ENCODE peak calls at places on chromosomes 2 and 18, in six cellular contexts. One of them, this sample, is unnamed. For H3K4me1, the result is how much of the 10 kb centered on the place peaks cover.

GRCh38 chr2:85797959-85798358 is 44.2 kb downstream of the ATOH8 start:
- DNase-seq in H1: no peak
- DNase-seq in mesenchymal stem cell: peak
- DNase-seq in H9: no peak
- DNase-seq in mesendoderm: peak
- DNase-seq in IMR-90: peak
- DNase-seq in this sample: no peak

GRCh38 chr2:85819811-85820510 is 66.2 kb downstream of the ATOH8 start:
- DNase-seq in IMR-90: no peak
- DNase-seq in mesendoderm: no peak
- DNase-seq in mesenchymal stem cell: no peak
- DNase-seq in H9: no peak
- DNase-seq in H1: no peak
- DNase-seq in this sample: no peak

GRCh38 chr2:179983250-179983932 is 23.7 kb downstream of the CWC22 start:
- DNase-seq in H1: no peak
- DNase-seq in H9: no peak
- DNase-seq in mesendoderm: no peak
- DNase-seq in mesenchymal stem cell: no peak
- DNase-seq in IMR-90: no peak
- DNase-seq in this sample: no peak

GRCh38 chr2:241857572-241858121 is 1.0 kb downstream of the PDCD1 start:
- DNase-seq in mesendoderm: no peak
- DNase-seq in H1: no peak
- DNase-seq in IMR-90: no peak
- DNase-seq in H9: no peak
- DNase-seq in mesenchymal stem cell: no peak
- DNase-seq in this sample: no peak

GRCh38 chr2:143545643-143546275 is 416.5 kb downstream of the ARHGAP15 start:
- DNase-seq in IMR-90: peak
- DNase-seq in mesendoderm: no peak
- DNase-seq in mesenchymal stem cell: no peak
- DNase-seq in H9: no peak
- DNase-seq in H1: no peak
- DNase-seq in this sample: no peak

GRCh38 chr2:64017811-64018714 is 1.2 kb downstream of the VPS54 start:
- DNase-seq in H1: no peak
- DNase-seq in mesenchymal stem cell: peak
- DNase-seq in H9: no peak
- DNase-seq in mesendoderm: peak
- DNase-seq in IMR-90: peak
- DNase-seq in this sample: no peak

GRCh38 chr18:9835112-9835755 is 50.5 kb upstream of the TXNDC2 start:
- DNase-seq in mesendoderm: peak
- DNase-seq in mesenchymal stem cell: no peak
- DNase-seq in H1: no peak
- DNase-seq in H9: peak
- DNase-seq in IMR-90: no peak
- DNase-seq in this sample: no peak

GRCh38 chr2:240594511-240595380 is 8.2 kb downstream of the CAPN10 start:
- DNase-seq in IMR-90: no peak
- DNase-seq in mesenchymal stem cell: no peak
- DNase-seq in mesendoderm: no peak
- DNase-seq in H1: no peak
- DNase-seq in H9: no peak
- DNase-seq in this sample: no peak

GRCh38 chr2:235116885-235117492 is 165.2 kb downstream of the SH3BP4 start:
- DNase-seq in IMR-90: peak
- DNase-seq in mesenchymal stem cell: peak
- DNase-seq in H9: no peak
- DNase-seq in mesendoderm: peak
- DNase-seq in H1: no peak
- DNase-seq in this sample: peak

GRCh38 chr2:38835015-38835601 is 40.6 kb downstream of the DHX57 start:
- DNase-seq in H1: no peak
- DNase-seq in mesenchymal stem cell: peak
- DNase-seq in mesendoderm: peak
- DNase-seq in IMR-90: peak
- DNase-seq in H9: no peak
- DNase-seq in this sample: peak

GRCh38 chr2:117786520-117786919 is 28.0 kb upstream of the DDX18 start:
- DNase-seq in mesendoderm: no peak
- DNase-seq in H1: no peak
- DNase-seq in H9: no peak
- DNase-seq in IMR-90: no peak
- DNase-seq in mesenchymal stem cell: no peak
- DNase-seq in this sample: no peak

GRCh38 chr2:171952748-171953147 is 30.5 kb downstream of the HAT1 start:
- DNase-seq in mesenchymal stem cell: no peak
- DNase-seq in H1: no peak
- DNase-seq in mesendoderm: no peak
- DNase-seq in IMR-90: no peak
- DNase-seq in H9: no peak
- DNase-seq in this sample: no peak

GRCh38 chr2:133711226-133711625 is 143.0 kb upstream of the NCKAP5 start:
- DNase-seq in mesenchymal stem cell: no peak
- DNase-seq in H9: no peak
- DNase-seq in mesendoderm: no peak
- DNase-seq in H1: no peak
- DNase-seq in IMR-90: no peak
- DNase-seq in this sample: peak

GRCh38 chr18:31102020-31102684 is at the start of gene DSC2:
- DNase-seq in mesenchymal stem cell: peak
- DNase-seq in IMR-90: no peak
- DNase-seq in mesendoderm: peak
- DNase-seq in H1: peak
- DNase-seq in H9: peak
- DNase-seq in this sample: peak

GRCh38 chr2:181311841-181312240 is 145.3 kb upstream of the ITGA4 start:
- DNase-seq in IMR-90: no peak
- DNase-seq in mesendoderm: no peak
- DNase-seq in H9: no peak
- DNase-seq in H1: no peak
- DNase-seq in mesenchymal stem cell: no peak
- DNase-seq in this sample: no peak

GRCh38 chr2:50995610-50996009 is 36.3 kb downstream of the NRXN1 start:
- DNase-seq in H9: no peak
- DNase-seq in mesenchymal stem cell: peak
- DNase-seq in IMR-90: peak
- DNase-seq in H1: no peak
- DNase-seq in mesendoderm: no peak
- DNase-seq in this sample: no peak

GRCh38 chr2:60000681-60001080 is 552.8 kb downstream of the BCL11A start:
- DNase-seq in mesenchymal stem cell: no peak
- DNase-seq in H1: no peak
- DNase-seq in mesendoderm: no peak
- DNase-seq in IMR-90: no peak
- DNase-seq in H9: no peak
- DNase-seq in this sample: no peak

GRCh38 chr18:8374652-8375051 is 234.6 kb upstream of the RAB12 start:
- DNase-seq in H9: no peak
- DNase-seq in mesenchymal stem cell: no peak
- DNase-seq in IMR-90: no peak
- DNase-seq in mesendoderm: no peak
- DNase-seq in H1: no peak
- DNase-seq in this sample: no peak

GRCh38 chr18:3654442-3655253 is 204.7 kb downstream of the TGIF1 start:
- DNase-seq in mesenchymal stem cell: no peak
- DNase-seq in H1: no peak
- DNase-seq in mesendoderm: no peak
- DNase-seq in H9: no peak
- DNase-seq in IMR-90: no peak
- DNase-seq in this sample: no peak

GRCh38 chr18:32157580-32157979 is 32.3 kb upstream of the MEP1B start:
- DNase-seq in IMR-90: no peak
- DNase-seq in mesenchymal stem cell: no peak
- DNase-seq in H9: no peak
- DNase-seq in H1: no peak
- DNase-seq in mesendoderm: no peak
- DNase-seq in this sample: no peak

GRCh38 chr2:190600293-190601103 is 48.4 kb upstream of the NAB1 start:
- DNase-seq in mesendoderm: no peak
- DNase-seq in H9: no peak
- DNase-seq in IMR-90: no peak
- DNase-seq in H1: no peak
- DNase-seq in mesenchymal stem cell: no peak
- DNase-seq in this sample: no peak

GRCh38 chr18:10579079-10579867 is 53.4 kb downstream of the NAPG start:
- DNase-seq in H1: no peak
- DNase-seq in mesenchymal stem cell: peak
- DNase-seq in H9: no peak
- DNase-seq in mesendoderm: no peak
- DNase-seq in IMR-90: peak
- DNase-seq in this sample: no peak

GRCh38 chr18:47724186-47724975 is 206.1 kb downstream of the SMAD2 start:
- DNase-seq in mesenchymal stem cell: no peak
- DNase-seq in mesendoderm: peak
- DNase-seq in H9: no peak
- DNase-seq in IMR-90: no peak
- DNase-seq in H1: no peak
- DNase-seq in this sample: no peak

GRCh38 chr2:190214434-190215194 is 105.0 kb downstream of the HIBCH start:
- DNase-seq in IMR-90: no peak
- DNase-seq in H1: no peak
- DNase-seq in mesenchymal stem cell: no peak
- DNase-seq in H9: no peak
- DNase-seq in mesendoderm: no peak
- DNase-seq in this sample: no peak

GRCh38 chr2:12717191-12717987 is 653 bp downstream of the TRIB2 start:
- DNase-seq in mesenchymal stem cell: peak
- DNase-seq in IMR-90: peak
- DNase-seq in H1: peak
- DNase-seq in mesendoderm: peak
- DNase-seq in H9: peak
- DNase-seq in this sample: peak

DNA sequence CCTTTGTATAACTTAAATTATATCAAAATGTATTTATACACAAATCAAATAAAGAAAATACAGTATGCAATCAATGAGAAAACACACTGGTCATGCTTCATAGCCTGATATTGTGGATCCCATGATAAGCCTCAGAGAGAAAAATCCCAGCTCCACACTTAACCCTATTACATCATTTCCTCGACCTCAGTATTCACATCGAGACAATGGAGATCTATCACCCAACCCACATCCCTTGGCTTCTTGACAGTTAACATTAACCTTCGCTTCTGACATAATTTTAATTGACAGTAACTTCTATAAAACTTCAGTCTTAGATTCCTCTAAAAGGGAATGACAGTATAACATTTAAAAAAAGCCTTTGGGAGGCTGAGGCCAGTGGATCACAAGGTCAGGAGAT is 11.6 kb downstream of the TMX3 start:
- DNase-seq in mesenchymal stem cell: no peak
- DNase-seq in IMR-90: no peak
- DNase-seq in H1: no peak
- DNase-seq in H9: no peak
- DNase-seq in mesendoderm: peak
- DNase-seq in this sample: no peak
- H3K23ac ChIP-seq in mesenchymal stem cell: no peak
- H3K23ac ChIP-seq in IMR-90: no peak
- H3K23ac ChIP-seq in H1: no peak
- H3K23ac ChIP-seq in H9: no peak
- H3K23ac ChIP-seq in mesendoderm: no peak
- H3K23ac ChIP-seq in this sample: no peak

GRCh38 chr2:160928854-160929301 is 231.3 kb upstream of the TANK start:
- DNase-seq in IMR-90: peak
- DNase-seq in mesenchymal stem cell: no peak
- DNase-seq in mesendoderm: no peak
- DNase-seq in H1: no peak
- DNase-seq in H9: no peak
- DNase-seq in this sample: no peak

GRCh38 chr2:160934991-160935390 is 225.2 kb upstream of the TANK start:
- DNase-seq in mesenchymal stem cell: no peak
- DNase-seq in IMR-90: no peak
- DNase-seq in H1: no peak
- DNase-seq in H9: no peak
- DNase-seq in mesendoderm: peak
- DNase-seq in this sample: no peak

GRCh38 chr2:160936407-160936806 is 223.8 kb upstream of the TANK start:
- DNase-seq in H9: no peak
- DNase-seq in IMR-90: no peak
- DNase-seq in H1: no peak
- DNase-seq in mesendoderm: no peak
- DNase-seq in mesenchymal stem cell: no peak
- DNase-seq in this sample: no peak

GRCh38 chr2:160934263-160934662 is 226.0 kb upstream of the TANK start:
- DNase-seq in IMR-90: peak
- DNase-seq in H1: no peak
- DNase-seq in mesenchymal stem cell: no peak
- DNase-seq in mesendoderm: no peak
- DNase-seq in H9: no peak
- DNase-seq in this sample: no peak

GRCh38 chr2:160932960-160933359 is 227.3 kb upstream of the TANK start:
- DNase-seq in mesenchymal stem cell: peak
- DNase-seq in H9: no peak
- DNase-seq in mesendoderm: peak
- DNase-seq in IMR-90: peak
- DNase-seq in H1: no peak
- DNase-seq in this sample: no peak
- H3K4me1 ChIP-seq in mesenchymal stem cell: under half
- H3K4me1 ChIP-seq in H9: under half
- H3K4me1 ChIP-seq in mesendoderm: under half
- H3K4me1 ChIP-seq in IMR-90: under half
- H3K4me1 ChIP-seq in H1: under half
- H3K4me1 ChIP-seq in this sample: under half

GRCh38 chr18:21242141-21243040 is at the start of gene GREB1L:
- DNase-seq in H9: peak
- DNase-seq in mesenchymal stem cell: peak
- DNase-seq in H1: peak
- DNase-seq in IMR-90: no peak
- DNase-seq in mesendoderm: peak
- DNase-seq in this sample: peak
- H3K23ac ChIP-seq in H9: no peak
- H3K23ac ChIP-seq in mesenchymal stem cell: peak
- H3K23ac ChIP-seq in H1: no peak
- H3K23ac ChIP-seq in IMR-90: no peak
- H3K23ac ChIP-seq in mesendoderm: no peak
- H3K23ac ChIP-seq in this sample: peak

DNA sequence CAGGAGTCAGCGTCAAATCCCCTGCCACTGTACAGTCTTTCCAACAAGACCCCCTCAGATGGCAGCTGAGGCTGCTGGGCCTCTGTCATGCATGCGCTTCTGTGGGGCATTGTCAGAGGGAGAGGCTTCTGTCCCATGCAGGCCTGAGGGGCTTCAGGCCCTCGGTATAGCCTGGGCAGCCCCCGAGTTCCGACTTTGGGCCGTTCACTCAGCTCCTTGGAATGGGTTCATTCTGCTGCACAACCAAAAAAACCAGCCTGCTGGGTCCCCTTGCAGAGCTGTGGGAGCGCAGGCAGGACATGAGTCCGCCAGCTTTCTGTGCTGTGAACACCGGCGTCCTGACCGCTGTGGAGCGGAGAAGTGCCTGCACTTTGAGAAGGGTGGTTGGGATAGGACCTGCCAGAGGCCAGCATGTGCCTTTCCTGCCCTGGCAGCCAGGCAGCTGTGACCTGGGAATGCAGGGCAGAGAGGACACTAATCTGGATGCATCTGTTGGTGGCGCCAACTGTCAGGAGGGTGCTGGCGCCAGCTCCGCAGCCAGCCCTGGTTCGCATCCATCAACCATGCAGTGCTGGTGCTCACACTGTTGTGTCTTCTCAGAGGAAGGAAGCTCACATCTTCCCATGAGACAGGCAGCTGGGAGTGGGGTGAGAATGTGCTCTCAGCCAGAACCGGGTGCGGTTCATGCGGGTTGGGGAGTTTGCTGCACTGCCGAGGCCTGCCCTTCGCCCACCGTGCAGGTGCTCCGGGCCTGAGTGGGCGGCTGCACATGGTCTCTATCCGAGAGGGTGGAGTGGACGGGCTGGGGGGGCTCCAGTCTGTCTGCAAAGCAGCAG is 14.3 kb downstream of the ARHGEF4 start:
- DNase-seq in H9: no peak
- DNase-seq in mesendoderm: no peak
- DNase-seq in IMR-90: no peak
- DNase-seq in mesenchymal stem cell: no peak
- DNase-seq in H1: no peak
- DNase-seq in this sample: no peak
- H3K4me1 ChIP-seq in H9: under half
- H3K4me1 ChIP-seq in mesendoderm: under half
- H3K4me1 ChIP-seq in IMR-90: under half
- H3K4me1 ChIP-seq in mesenchymal stem cell: under half
- H3K4me1 ChIP-seq in H1: under half
- H3K4me1 ChIP-seq in this sample: under half